ENCODE peak calls at places on chromosomes 3 and 15, in seven cellular contexts. One of them, this sample, is unnamed.

GRCh38 chr3:140176526-140176925 is 241.5 kb downstream of the CLSTN2 start:
- DNase-seq in Peyer's patch: no peak
- DNase-seq in tibial nerve: no peak
- DNase-seq in ovary: no peak
- DNase-seq in HepG2: no peak
- DNase-seq in testis: no peak
- DNase-seq in A549: no peak
- DNase-seq in this sample: no peak

GRCh38 chr3:5653426-5653825 is 465.9 kb downstream of the EDEM1 start:
- DNase-seq in Peyer's patch: no peak
- DNase-seq in tibial nerve: no peak
- DNase-seq in ovary: no peak
- DNase-seq in HepG2: no peak
- DNase-seq in testis: no peak
- DNase-seq in A549: no peak
- DNase-seq in this sample: no peak

GRCh38 chr3:122301063-122301462 is 24.0 kb upstream of the CSTA start:
- DNase-seq in Peyer's patch: no peak
- DNase-seq in tibial nerve: no peak
- DNase-seq in ovary: no peak
- DNase-seq in HepG2: no peak
- DNase-seq in testis: no peak
- DNase-seq in A549: no peak
- DNase-seq in this sample: no peak

GRCh38 chr3:194447161-194447560 is 39.6 kb downstream of the ATP13A3 start:
- DNase-seq in Peyer's patch: no peak
- DNase-seq in tibial nerve: no peak
- DNase-seq in ovary: no peak
- DNase-seq in HepG2: peak
- DNase-seq in testis: no peak
- DNase-seq in A549: no peak
- DNase-seq in this sample: peak

GRCh38 chr3:195394700-195395099 is 48.1 kb downstream of the ACAP2 start:
- DNase-seq in Peyer's patch: no peak
- DNase-seq in tibial nerve: no peak
- DNase-seq in ovary: no peak
- DNase-seq in HepG2: no peak
- DNase-seq in testis: no peak
- DNase-seq in A549: no peak
- DNase-seq in this sample: no peak

GRCh38 chr3:179801263-179801662 is 148.4 kb downstream of the USP13 start:
- DNase-seq in Peyer's patch: no peak
- DNase-seq in tibial nerve: no peak
- DNase-seq in ovary: no peak
- DNase-seq in HepG2: peak
- DNase-seq in testis: no peak
- DNase-seq in A549: no peak
- DNase-seq in this sample: no peak

GRCh38 chr3:188775412-188775811 is 396.4 kb upstream of the TPRG1 start:
- DNase-seq in Peyer's patch: no peak
- DNase-seq in tibial nerve: no peak
- DNase-seq in ovary: no peak
- DNase-seq in HepG2: no peak
- DNase-seq in testis: no peak
- DNase-seq in A549: no peak
- DNase-seq in this sample: no peak

GRCh38 chr3:66520716-66521115 is 19.9 kb upstream of the LRIG1 start:
- DNase-seq in Peyer's patch: no peak
- DNase-seq in tibial nerve: no peak
- DNase-seq in ovary: no peak
- DNase-seq in HepG2: no peak
- DNase-seq in testis: no peak
- DNase-seq in A549: no peak
- DNase-seq in this sample: no peak

GRCh38 chr15:101022306-101022705 is 103.1 kb downstream of the LRRK1 start:
- DNase-seq in Peyer's patch: no peak
- DNase-seq in tibial nerve: no peak
- DNase-seq in ovary: no peak
- DNase-seq in HepG2: no peak
- DNase-seq in testis: no peak
- DNase-seq in A549: no peak
- DNase-seq in this sample: no peak

GRCh38 chr15:63491116-63491817 is 13.1 kb upstream of the USP3 start:
- DNase-seq in Peyer's patch: no peak
- DNase-seq in tibial nerve: no peak
- DNase-seq in ovary: no peak
- DNase-seq in HepG2: no peak
- DNase-seq in testis: no peak
- DNase-seq in A549: no peak
- DNase-seq in this sample: no peak

GRCh38 chr3:17745301-17745700 is 2.9 kb upstream of the TBC1D5 start:
- DNase-seq in Peyer's patch: no peak
- DNase-seq in tibial nerve: no peak
- DNase-seq in ovary: no peak
- DNase-seq in HepG2: no peak
- DNase-seq in testis: no peak
- DNase-seq in A549: no peak
- DNase-seq in this sample: no peak

GRCh38 chr3:124843068-124843467 is 44.1 kb downstream of the ITGB5 start:
- DNase-seq in Peyer's patch: no peak
- DNase-seq in tibial nerve: no peak
- DNase-seq in ovary: no peak
- DNase-seq in HepG2: no peak
- DNase-seq in testis: no peak
- DNase-seq in A549: no peak
- DNase-seq in this sample: no peak

GRCh38 chr15:101151286-101151685 is 100.6 kb downstream of the CHSY1 start:
- DNase-seq in Peyer's patch: no peak
- DNase-seq in tibial nerve: no peak
- DNase-seq in ovary: no peak
- DNase-seq in HepG2: no peak
- DNase-seq in testis: no peak
- DNase-seq in A549: no peak
- DNase-seq in this sample: no peak

GRCh38 chr3:157088506-157089454 is 71.2 kb downstream of the CCNL1 start:
- DNase-seq in Peyer's patch: peak
- DNase-seq in tibial nerve: peak
- DNase-seq in ovary: peak
- DNase-seq in HepG2: peak
- DNase-seq in testis: peak
- DNase-seq in A549: peak
- DNase-seq in this sample: no peak
- TF ChIP-seq POLR2A in Peyer's patch: peak
- TF ChIP-seq POLR2A in tibial nerve: peak
- TF ChIP-seq POLR2A in ovary: peak
- TF ChIP-seq POLR2A in HepG2: peak
- TF ChIP-seq POLR2A in testis: no peak
- TF ChIP-seq POLR2A in A549: peak
- TF ChIP-seq POLR2A in this sample: peak

GRCh38 chr15:85773916-85774315 is 20.8 kb downstream of the KLHL25 start:
- DNase-seq in Peyer's patch: no peak
- DNase-seq in tibial nerve: no peak
- DNase-seq in ovary: no peak
- DNase-seq in HepG2: no peak
- DNase-seq in testis: no peak
- DNase-seq in A549: no peak
- DNase-seq in this sample: no peak

GRCh38 chr15:85771276-85771675 is 23.4 kb downstream of the KLHL25 start:
- DNase-seq in Peyer's patch: no peak
- DNase-seq in tibial nerve: no peak
- DNase-seq in ovary: no peak
- DNase-seq in HepG2: no peak
- DNase-seq in testis: no peak
- DNase-seq in A549: no peak
- DNase-seq in this sample: no peak

GRCh38 chr15:85771781-85772445 is 22.8 kb downstream of the KLHL25 start:
- DNase-seq in Peyer's patch: peak
- DNase-seq in tibial nerve: peak
- DNase-seq in ovary: peak
- DNase-seq in HepG2: no peak
- DNase-seq in testis: no peak
- DNase-seq in A549: no peak
- DNase-seq in this sample: no peak

GRCh38 chr15:85773249-85773648 is 21.5 kb downstream of the KLHL25 start:
- DNase-seq in Peyer's patch: no peak
- DNase-seq in tibial nerve: no peak
- DNase-seq in ovary: no peak
- DNase-seq in HepG2: no peak
- DNase-seq in testis: no peak
- DNase-seq in A549: no peak
- DNase-seq in this sample: no peak

DNA sequence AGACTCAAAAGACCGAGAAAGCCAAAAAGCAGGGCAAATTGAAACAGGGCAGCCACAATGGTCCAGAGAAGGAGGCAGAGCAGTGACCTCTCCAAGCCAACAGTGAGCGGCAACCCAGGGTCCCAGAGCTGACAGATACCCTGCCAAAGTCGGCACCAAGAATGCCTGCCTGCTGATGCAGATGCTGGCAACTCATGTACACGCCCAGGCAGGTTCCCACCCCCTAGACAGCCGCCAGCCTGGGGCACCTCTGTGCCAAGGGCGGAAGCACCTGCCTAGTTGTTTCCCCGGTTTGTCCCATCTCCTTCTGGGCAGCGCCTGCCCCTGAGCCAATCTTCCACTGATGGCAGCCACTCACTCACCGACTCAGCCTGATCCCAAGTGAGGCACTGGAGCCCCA is 22.1 kb downstream of the KLHL25 start:
- DNase-seq in Peyer's patch: no peak
- DNase-seq in tibial nerve: no peak
- DNase-seq in ovary: no peak
- DNase-seq in HepG2: no peak
- DNase-seq in testis: no peak
- DNase-seq in A549: no peak
- DNase-seq in this sample: no peak
- TF ChIP-seq POLR2A in Peyer's patch: no peak
- TF ChIP-seq POLR2A in tibial nerve: no peak
- TF ChIP-seq POLR2A in ovary: no peak
- TF ChIP-seq POLR2A in HepG2: no peak
- TF ChIP-seq POLR2A in testis: no peak
- TF ChIP-seq POLR2A in A549: no peak
- TF ChIP-seq POLR2A in this sample: no peak

GRCh38 chr3:133600682-133601081 is 27.2 kb downstream of the CDV3 start:
- DNase-seq in Peyer's patch: no peak
- DNase-seq in tibial nerve: no peak
- DNase-seq in ovary: no peak
- DNase-seq in HepG2: no peak
- DNase-seq in testis: no peak
- DNase-seq in A549: no peak
- DNase-seq in this sample: no peak
- TF ChIP-seq POLR2A in Peyer's patch: no peak
- TF ChIP-seq POLR2A in tibial nerve: no peak
- TF ChIP-seq POLR2A in ovary: no peak
- TF ChIP-seq POLR2A in HepG2: no peak
- TF ChIP-seq POLR2A in testis: no peak
- TF ChIP-seq POLR2A in A549: no peak
- TF ChIP-seq POLR2A in this sample: no peak

GRCh38 chr3:13021141-13021933 is 51.9 kb downstream of the IQSEC1 start:
- DNase-seq in Peyer's patch: peak
- DNase-seq in tibial nerve: no peak
- DNase-seq in ovary: no peak
- DNase-seq in HepG2: no peak
- DNase-seq in testis: no peak
- DNase-seq in A549: no peak
- DNase-seq in this sample: no peak
- TF ChIP-seq POLR2A in Peyer's patch: no peak
- TF ChIP-seq POLR2A in tibial nerve: no peak
- TF ChIP-seq POLR2A in ovary: no peak
- TF ChIP-seq POLR2A in HepG2: no peak
- TF ChIP-seq POLR2A in testis: no peak
- TF ChIP-seq POLR2A in A549: no peak
- TF ChIP-seq POLR2A in this sample: no peak

GRCh38 chr15:68195336-68196112 is 9.6 kb downstream of the CALML4 start:
- DNase-seq in Peyer's patch: peak
- DNase-seq in tibial nerve: no peak
- DNase-seq in ovary: no peak
- DNase-seq in HepG2: no peak
- DNase-seq in testis: no peak
- DNase-seq in A549: no peak
- DNase-seq in this sample: no peak
- TF ChIP-seq POLR2A in Peyer's patch: no peak
- TF ChIP-seq POLR2A in tibial nerve: no peak
- TF ChIP-seq POLR2A in ovary: no peak
- TF ChIP-seq POLR2A in HepG2: no peak
- TF ChIP-seq POLR2A in testis: no peak
- TF ChIP-seq POLR2A in A549: no peak
- TF ChIP-seq POLR2A in this sample: no peak

This sample was measured in erythroblast.